ENCODE peak calls at places on chromosome 22, in four cellular contexts. U is tibial nerve, Y is uterus, H is HCT116. N is an unnamed sample. For H3K4me1 and H3K36me3, the result is how much of the 10 kb centered on the place peaks cover.

GRCh38 chr22:22431271-22432220 is 77.0 kb downstream of the ZNF280B start:
- DNase-seq in Y (peak), H (peak), U (peak), N (peak)

GRCh38 chr22:31973739-31974138 is 29.4 kb downstream of the YWHAH start:
- DNase-seq in U (no peak), H (no peak), Y (no peak), N (no peak)

GRCh38 chr22:39514373-39514973 is 5.9 kb upstream of the ATF4 start:
- DNase-seq in H (no peak), Y (peak), U (peak), N (no peak)

GRCh38 chr22:22894740-22895731 is 7.4 kb downstream of the IGLL5 start:
- DNase-seq in H (no peak), Y (no peak), U (no peak), N (no peak)

GRCh38 chr22:22400964-22401363 is 107.6 kb downstream of the ZNF280B start:
- DNase-seq in Y (no peak), H (no peak), U (no peak), N (no peak)

GRCh38 chr22:47188337-47189055 is 426.0 kb downstream of the TBC1D22A start:
- DNase-seq in U (peak), Y (peak), H (no peak), N (no peak)

GRCh38 chr22:17637490-17638181 is 921 bp upstream of the BCL2L13 start:
- DNase-seq in H (no peak), Y (no peak), U (no peak), N (no peak)

GRCh38 chr22:19059481-19060278 is 62.5 kb downstream of the DGCR2 start:
- DNase-seq in Y (no peak), U (no peak), H (no peak), N (no peak)

GRCh38 chr22:34814260-34814659 is 251.7 kb upstream of the ISX start:
- DNase-seq in Y (no peak), H (no peak), U (no peak), N (no peak)

GRCh38 chr22:40519284-40519947 is 117.1 kb downstream of the MRTFA start:
- DNase-seq in H (no peak), Y (no peak), U (no peak), N (no peak)

GRCh38 chr22:49789289-49790141 is 38.2 kb downstream of the BRD1 start:
- DNase-seq in U (peak), Y (no peak), H (no peak), N (no peak)

GRCh38 chr22:35446365-35446764 is 46.4 kb downstream of the MCM5 start:
- DNase-seq in Y (peak), U (no peak), H (no peak), N (no peak)

GRCh38 chr22:31210830-31211503 is 1.1 kb upstream of the LIMK2 start:
- DNase-seq in H (no peak), Y (peak), U (no peak), N (no peak)

GRCh38 chr22:21568207-21569075 is 927 bp downstream of the UBE2L3 start:
- DNase-seq in Y (no peak), H (no peak), U (no peak), N (peak)

GRCh38 chr22:40628354-40629042 is 8.0 kb downstream of the MRTFA start:
- DNase-seq in Y (no peak), H (no peak), U (no peak), N (no peak)

GRCh38 chr22:25208743-25209505 is 9.3 kb downstream of the CRYBB3 start:
- DNase-seq in H (no peak), Y (no peak), U (no peak), N (no peak)

GRCh38 chr22:21646608-21647590 is 4.8 kb downstream of the SDF2L1 start:
- DNase-seq in H (peak), Y (peak), U (peak), N (peak)

GRCh38 chr22:40156001-40156516 is 21.7 kb upstream of the TNRC6B start:
- DNase-seq in Y (no peak), H (peak), U (no peak), N (peak)

GRCh38 chr22:39299829-39300178 is 19.6 kb downstream of the RPL3 start:
- DNase-seq in U (no peak), H (no peak), Y (no peak), N (no peak)

GRCh38 chr22:30575859-30576258 is 1.4 kb upstream of the GAL3ST1 start:
- DNase-seq in Y (no peak), U (no peak), H (no peak), N (no peak)

GRCh38 chr22:30327864-30328345 is 1.2 kb upstream of the TBC1D10A start:
- DNase-seq in U (no peak), Y (no peak), H (peak), N (peak)

GRCh38 chr22:47090591-47091240 is 328.3 kb downstream of the TBC1D22A start:
- DNase-seq in H (no peak), Y (peak), U (no peak), N (no peak)

GRCh38 chr22:26848244-26848920 is 191.0 kb downstream of the MIAT start:
- DNase-seq in Y (no peak), U (no peak), H (no peak), N (no peak)

GRCh38 chr22:38246046-38246658 is 26.7 kb downstream of the TMEM184B start:
- DNase-seq in Y (no peak), U (no peak), H (no peak), N (no peak)

GRCh38 chr22:38247713-38248112 is 25.1 kb downstream of the TMEM184B start:
- DNase-seq in H (no peak), Y (no peak), U (no peak), N (no peak)

GRCh38 chr22:38244106-38244505 is 28.7 kb downstream of the TMEM184B start:
- DNase-seq in U (no peak), Y (no peak), H (no peak), N (no peak)

GRCh38 chr22:38248280-38248679 is 24.5 kb downstream of the TMEM184B start:
- DNase-seq in H (no peak), U (no peak), Y (no peak), N (no peak)

DNA sequence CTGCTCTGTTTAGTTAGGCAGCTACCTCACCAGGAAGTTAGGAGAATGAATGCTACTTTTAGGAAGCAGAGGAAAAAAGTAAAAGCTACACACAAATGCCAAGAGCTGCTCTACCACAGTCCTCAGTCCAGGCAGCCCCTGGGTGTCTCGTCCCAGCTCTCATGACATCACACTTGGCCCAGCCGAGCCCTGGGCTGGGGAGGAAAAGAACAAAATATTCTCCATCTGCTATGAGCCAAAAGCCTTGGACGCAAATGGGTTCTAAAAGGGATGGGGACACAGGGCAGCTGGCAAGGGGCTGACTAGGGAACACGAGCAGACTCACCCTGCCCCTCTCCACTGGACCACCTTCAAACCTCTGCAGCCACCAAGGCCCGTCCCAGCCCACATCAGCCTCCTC is 26.1 kb downstream of the TMEM184B start:
- DNase-seq in H (no peak), U (peak), Y (no peak), N (no peak)
- H3K4me1 ChIP-seq in H (under half), U (under half), Y (under half), N (under half)

DNA sequence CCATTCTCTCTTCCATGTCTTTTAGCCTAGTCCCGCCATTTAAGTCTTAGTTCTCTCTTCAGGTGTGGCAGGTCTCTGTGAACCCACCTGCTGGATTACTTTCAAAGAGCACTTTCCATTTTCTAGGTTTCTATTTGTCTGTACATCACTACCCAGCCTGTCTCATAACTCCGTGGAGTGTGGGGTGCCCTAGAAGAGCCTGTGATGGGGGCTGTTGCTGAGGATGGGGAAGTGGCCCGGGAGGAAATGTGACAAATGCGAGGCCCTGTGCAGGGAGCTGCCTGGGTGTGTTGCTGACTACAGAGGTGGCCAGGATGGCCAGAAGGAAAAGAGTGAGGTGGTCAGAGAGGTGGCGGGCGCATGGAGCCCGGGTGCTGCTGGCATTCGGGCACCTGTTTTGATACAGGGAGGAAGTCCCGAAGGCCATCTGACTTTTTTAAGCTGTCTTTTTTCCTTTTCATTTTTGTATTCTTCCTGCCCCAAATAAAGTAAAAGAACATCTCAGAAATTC is 10.7 kb downstream of the DGCR8 start:
- DNase-seq in Y (no peak), U (no peak), H (no peak), N (no peak)
- H3K36me3 ChIP-seq in Y (under half), U (half or more), H (half or more), N (half or more)

GRCh38 chr22:37561209-37562048 is 1.1 kb downstream of the CDC42EP1 start:
- DNase-seq in U (peak), H (peak), Y (peak), N (peak)

GRCh38 chr22:37565830-37566229 is 5.5 kb downstream of the CDC42EP1 start:
- DNase-seq in Y (no peak), U (no peak), H (no peak), N (no peak)

GRCh38 chr22:37564111-37564711 is 3.9 kb downstream of the CDC42EP1 start:
- DNase-seq in H (no peak), Y (no peak), U (no peak), N (no peak)

GRCh38 chr22:37562049-37562784 is 1.9 kb downstream of the CDC42EP1 start:
- DNase-seq in H (no peak), U (no peak), Y (no peak), N (no peak)

DNA sequence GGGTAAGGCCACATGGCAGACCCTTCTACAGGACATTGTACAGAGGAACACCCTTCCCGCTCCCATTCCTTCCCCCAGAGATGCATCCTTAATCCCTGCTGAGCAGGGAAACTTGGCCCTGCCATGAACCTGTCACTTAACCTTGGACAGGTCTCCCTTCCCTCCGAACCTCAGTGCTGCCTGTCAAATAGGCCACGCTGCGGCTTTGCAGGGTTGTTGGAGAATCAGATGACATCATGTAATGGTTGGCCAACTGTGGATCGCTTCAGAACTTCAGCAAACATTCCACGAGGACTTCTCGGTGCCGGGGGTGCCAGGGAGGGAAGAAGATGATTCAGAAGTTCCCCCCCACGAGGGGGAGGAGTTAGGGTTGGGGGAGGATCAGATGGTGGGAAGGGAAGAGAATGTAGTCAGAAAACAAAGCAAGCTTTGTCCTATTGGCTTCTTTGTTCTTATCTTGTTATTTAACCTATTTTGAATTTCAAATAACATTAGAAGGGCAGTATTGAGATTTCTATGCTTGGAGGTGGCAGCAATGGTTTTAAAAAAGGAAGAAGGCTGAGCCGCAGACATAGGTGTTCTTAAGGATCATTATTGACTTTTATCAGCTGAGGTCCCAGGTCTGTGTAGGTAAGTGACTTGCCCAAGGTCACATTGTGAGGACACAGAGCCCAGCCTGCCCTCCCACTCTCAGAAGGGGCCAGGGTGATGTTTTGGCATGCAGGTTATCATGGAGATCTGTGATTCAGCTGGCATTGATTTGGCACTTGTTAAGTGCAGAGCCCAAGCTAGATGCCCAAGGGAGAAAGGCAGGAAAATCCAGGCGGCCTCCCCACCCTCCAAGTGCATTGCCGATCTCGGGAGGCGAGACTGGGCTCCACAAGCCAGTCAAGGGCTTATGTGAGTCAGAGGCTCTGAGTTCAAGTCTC is 3.1 kb downstream of the CDC42EP1 start:
- DNase-seq in Y (peak), H (peak), U (peak), N (peak)
- TF ChIP-seq POLR2A in Y (no peak), H (no peak), U (no peak), N (no peak)

GRCh38 chr22:48666620-48667019 is 1161.1 kb downstream of the BRD1 start:
- DNase-seq in U (no peak), Y (no peak), H (no peak), N (no peak)

GRCh38 chr22:48663297-48663696 is 1164.4 kb downstream of the BRD1 start:
- DNase-seq in Y (no peak), H (peak), U (no peak), N (no peak)

GRCh38 chr22:48665286-48666010 is 1162.2 kb downstream of the BRD1 start:
- DNase-seq in H (no peak), Y (no peak), U (no peak), N (no peak)

GRCh38 chr22:48662476-48663150 is 1165.1 kb downstream of the BRD1 start:
- DNase-seq in H (no peak), Y (no peak), U (no peak), N (no peak)

GRCh38 chr22:48664586-48664985 is 1163.1 kb downstream of the BRD1 start:
- DNase-seq in Y (no peak), H (no peak), U (no peak), N (no peak)
- H3K4me1 ChIP-seq in Y (under half), H (under half), U (under half), N (under half)

DNA sequence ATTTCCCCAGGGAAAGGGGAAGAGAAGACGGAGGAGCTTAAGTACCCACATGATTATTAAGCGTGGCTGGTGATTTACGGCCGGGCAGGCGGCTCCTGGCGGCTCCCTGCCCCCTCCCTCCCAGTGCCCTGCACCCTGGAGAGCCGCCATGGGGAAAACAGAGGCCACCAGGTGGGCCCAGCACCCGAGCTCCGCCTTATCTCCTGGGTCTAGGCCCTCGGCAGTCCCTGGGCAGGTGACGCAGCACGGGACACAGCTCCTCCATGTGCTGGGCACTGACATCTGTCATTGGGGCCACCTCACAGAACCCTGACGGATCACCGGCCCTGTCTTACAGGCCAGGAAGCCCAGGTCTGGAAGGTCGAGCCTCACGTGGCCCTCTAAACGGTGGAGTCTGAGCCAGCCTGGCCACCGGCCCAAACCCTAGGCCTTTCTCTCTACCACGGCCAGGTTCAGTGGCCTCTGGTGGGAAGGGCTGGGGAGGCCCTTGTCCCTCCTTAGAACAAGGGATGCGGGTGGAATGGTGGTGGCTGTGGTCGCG is 60.2 kb upstream of the PPARA start:
- DNase-seq in Y (peak), H (no peak), U (peak), N (no peak)
- H3K36me3 ChIP-seq in Y (under half), H (under half), U (under half), N (under half)

GRCh38 chr22:41948142-41948541 is 1.2 kb upstream of the CENPM start:
- DNase-seq in Y (no peak), H (no peak), U (no peak), N (no peak)

GRCh38 chr22:41943661-41944209 is 3.2 kb downstream of the CENPM start:
- DNase-seq in Y (no peak), U (no peak), H (no peak), N (no peak)

GRCh38 chr22:41947181-41948080 is 479 bp upstream of the CENPM start:
- DNase-seq in H (no peak), Y (no peak), U (no peak), N (no peak)

GRCh38 chr22:41949297-41949965 is 2.5 kb upstream of the CENPM start:
- DNase-seq in H (no peak), Y (no peak), U (no peak), N (no peak)

GRCh38 chr22:41946360-41947180 is at the start of gene CENPM:
- DNase-seq in H (peak), U (peak), Y (peak), N (peak)
- TF ChIP-seq POLR2A in H (peak), U (no peak), Y (no peak), N (peak)

DNA sequence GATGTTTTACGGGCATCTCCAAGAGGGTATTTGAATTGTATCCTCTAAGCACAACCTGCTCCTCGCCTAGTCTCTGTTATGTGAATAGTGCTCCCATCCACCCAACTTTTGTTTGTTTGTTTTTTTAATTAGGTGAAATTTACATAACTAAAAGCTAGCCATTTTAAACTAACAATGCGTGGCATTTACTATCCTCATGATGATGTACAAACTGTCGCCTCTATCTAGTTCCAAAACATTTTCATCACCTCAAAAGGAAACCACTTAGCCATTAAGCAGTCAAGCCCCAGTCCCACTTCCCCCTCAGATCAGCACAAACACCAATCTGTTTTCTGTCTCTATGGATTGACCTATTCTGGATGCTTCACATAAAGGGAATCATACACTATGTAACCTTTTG is 3.9 kb downstream of the SYN3 start:
- DNase-seq in H (no peak), U (no peak), Y (no peak), N (no peak)
- H3K4me1 ChIP-seq in H (under half), U (under half), Y (under half), N (under half)

GRCh38 chr22:45843030-45843429 is 133.9 kb downstream of the WNT7B start:
- DNase-seq in U (no peak), H (no peak), Y (no peak), N (no peak)

GRCh38 chr22:45846952-45847351 is 130.0 kb downstream of the WNT7B start:
- DNase-seq in U (no peak), H (no peak), Y (no peak), N (no peak)

GRCh38 chr22:45844949-45845613 is 131.9 kb downstream of the WNT7B start:
- DNase-seq in U (no peak), H (no peak), Y (no peak), N (no peak)

GRCh38 chr22:45842141-45842831 is 134.7 kb downstream of the WNT7B start:
- DNase-seq in U (no peak), H (no peak), Y (no peak), N (peak)

DNA sequence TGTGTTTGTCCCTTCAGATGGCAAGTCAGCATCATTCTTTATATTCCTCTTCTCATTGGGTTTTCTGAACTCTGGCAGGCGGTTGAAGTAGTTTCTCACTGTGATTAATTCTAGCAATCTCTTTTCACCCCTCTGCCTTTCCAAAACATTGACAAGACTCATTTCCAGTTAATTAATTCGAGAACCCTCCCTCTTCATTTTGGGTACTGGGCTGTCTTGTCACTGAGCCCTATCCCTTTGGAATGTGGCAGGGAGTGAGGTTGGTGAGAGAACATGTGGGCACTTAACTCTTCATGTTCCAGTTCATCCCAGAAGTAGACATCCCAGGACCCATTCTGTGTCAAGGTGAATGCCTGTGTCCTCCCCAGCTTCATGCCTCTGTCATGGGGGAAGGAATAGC is 133.0 kb downstream of the WNT7B start:
- DNase-seq in H (no peak), Y (no peak), U (no peak), N (no peak)
- H3K36me3 ChIP-seq in H (under half), Y (under half), U (under half), N (under half)

GRCh38 chr22:37033605-37034430 is 14.3 kb downstream of the MPST start:
- DNase-seq in Y (no peak), H (no peak), U (no peak), N (no peak)

GRCh38 chr22:37032535-37033460 is 13.3 kb downstream of the MPST start:
- DNase-seq in H (no peak), Y (peak), U (no peak), N (peak)

GRCh38 chr22:37030560-37031281 is 11.2 kb downstream of the MPST start:
- DNase-seq in Y (no peak), H (no peak), U (no peak), N (no peak)

GRCh38 chr22:37028692-37029674 is 9.4 kb downstream of the MPST start:
- DNase-seq in H (no peak), U (no peak), Y (no peak), N (no peak)

GRCh38 chr22:37032134-37032534 is 12.6 kb downstream of the MPST start:
- DNase-seq in H (no peak), U (no peak), Y (no peak), N (no peak)
- TF ChIP-seq POLR2A in H (no peak), U (no peak), Y (no peak), N (no peak)

GRCh38 chr22:24181996-24182560 is 791 bp downstream of the SUSD2 start:
- DNase-seq in U (no peak), H (no peak), Y (no peak), N (no peak)
- H3K4me1 ChIP-seq in U (under half), H (under half), Y (under half), N (under half)

N was measured in prostate gland.